ENCODE peak calls at places on chromosomes 2 and 18, in eight cellular contexts. I is RPMI7951, T is T-helper 9 cell, Z is B cell, S is HFF-Myc, Q is EL, A is fibroblast of the aortic adventitia, U is NCI-H1694. D is an unnamed sample.

GRCh38 chr2:88673363-88673762 is 18.1 kb upstream of the RPIA start:
- DNase-seq in T (no peak), Z (no peak), S (no peak), Q (no peak), A (no peak), I (no peak), U (no peak), D (no peak)

GRCh38 chr2:71826299-71826698 is 321.4 kb downstream of the CYP26B1 start:
- DNase-seq in Q (no peak), Z (no peak), A (no peak), T (no peak), S (no peak), I (no peak), U (no peak), D (no peak)

GRCh38 chr2:24855022-24855622 is 61.9 kb downstream of the CENPO start:
- DNase-seq in U (no peak), T (no peak), Z (no peak), Q (no peak), I (no peak), A (no peak), S (no peak), D (no peak)

GRCh38 chr2:168603439-168603961 is 147.4 kb downstream of the CERS6 start:
- DNase-seq in I (no peak), A (peak), U (no peak), Z (no peak), Q (no peak), T (no peak), S (no peak), D (no peak)

GRCh38 chr18:67318651-67319050 is 197.9 kb downstream of the DSEL start:
- DNase-seq in Q (peak), U (no peak), S (no peak), T (no peak), Z (no peak), I (no peak), A (peak), D (no peak)

GRCh38 chr2:182598626-182599025 is 117.4 kb upstream of the DNAJC10 start:
- DNase-seq in U (no peak), Z (no peak), I (no peak), T (no peak), S (no peak), A (no peak), Q (no peak), D (no peak)

GRCh38 chr2:85655961-85656403 is 12.0 kb downstream of the SFTPB start:
- DNase-seq in A (peak), Z (no peak), T (no peak), S (no peak), I (peak), Q (peak), U (no peak), D (no peak)

GRCh38 chr2:168890006-168890782 is at the start of gene SPC25:
- DNase-seq in U (peak), T (peak), Z (peak), Q (peak), A (peak), S (peak), I (peak), D (peak)

GRCh38 chr2:3535794-3536681 is 16.7 kb upstream of the ADI1 start:
- DNase-seq in A (peak), Z (no peak), T (no peak), I (peak), U (no peak), S (peak), Q (peak), D (no peak)

GRCh38 chr2:109611467-109612095 is 2.2 kb downstream of the SEPTIN10 start:
- DNase-seq in Z (no peak), S (no peak), T (no peak), Q (peak), I (peak), U (no peak), A (peak), D (no peak)

GRCh38 chr18:57437433-57437781 is 2.2 kb downstream of the ONECUT2 start:
- DNase-seq in U (no peak), Q (no peak), S (no peak), A (no peak), I (no peak), T (no peak), Z (peak), D (no peak)

GRCh38 chr18:47756364-47757016 is 174.0 kb downstream of the SMAD2 start:
- DNase-seq in T (peak), I (peak), A (peak), Z (peak), U (peak), S (no peak), Q (peak), D (peak)

GRCh38 chr2:128611421-128612320 is 293.0 kb upstream of the HS6ST1 start:
- DNase-seq in Q (no peak), A (no peak), U (no peak), S (no peak), T (no peak), I (no peak), Z (no peak), D (no peak)

GRCh38 chr18:63410792-63411191 is 11.5 kb downstream of the VPS4B start:
- DNase-seq in Z (no peak), U (no peak), S (peak), Q (peak), A (peak), T (no peak), I (peak), D (no peak)

GRCh38 chr2:101805146-101806088 is 107.9 kb downstream of the MAP4K4 start:
- DNase-seq in T (no peak), S (no peak), U (peak), A (peak), Q (peak), Z (no peak), I (peak), D (no peak)

D was measured in GM06990.